ENCODE peak calls at places on chromosomes 1 and 21, in ten cellular contexts. B is spleen, P is transverse colon, J is Panc1, S is vagina, Z is GM23338, V is K562, M is stomach, L is suprapubic skin, Q is breast epithelium. E is an unnamed sample.

GRCh38 chr1:227607336-227607898 is 44.1 kb downstream of the ZNF678 start:
- DNase-seq in V (no peak), Q (no peak), Z (no peak), B (no peak), S (no peak), M (no peak), P (no peak), J (no peak), L (no peak), E (no peak)

GRCh38 chr1:7278827-7279752 is 492.0 kb upstream of the VAMP3 start:
- DNase-seq in B (no peak), L (peak), Z (no peak), M (no peak), P (no peak), S (peak), Q (no peak), V (no peak), J (no peak), E (no peak)

GRCh38 chr1:201214886-201215285 is 24.3 kb downstream of the IGFN1 start:
- DNase-seq in Q (no peak), V (no peak), J (no peak), P (no peak), L (peak), Z (no peak), S (no peak), M (peak), B (peak), E (no peak)

GRCh38 chr1:8021676-8022266 is 4.3 kb downstream of the ERRFI1 start:
- DNase-seq in P (no peak), J (no peak), S (no peak), M (no peak), B (no peak), V (no peak), Z (no peak), Q (no peak), L (no peak), E (no peak)

GRCh38 chr1:33532250-33532649 is 59.8 kb downstream of the ZSCAN20 start:
- DNase-seq in L (no peak), Z (no peak), B (no peak), J (no peak), V (no peak), M (no peak), P (no peak), S (no peak), Q (no peak), E (no peak)

GRCh38 chr1:193322218-193322617 is 135.8 kb upstream of the B3GALT2 start:
- DNase-seq in Z (peak), P (no peak), L (no peak), Q (no peak), J (no peak), V (no peak), S (no peak), M (no peak), B (no peak), E (peak)

GRCh38 chr1:42913426-42914091 is 45.1 kb downstream of the SLC2A1 start:
- DNase-seq in Q (no peak), M (peak), Z (peak), S (no peak), P (peak), V (peak), B (no peak), J (peak), L (no peak), E (peak)

GRCh38 chr21:36747815-36748381 is 49.0 kb downstream of the SIM2 start:
- DNase-seq in M (no peak), P (peak), S (no peak), Z (peak), B (peak), V (peak), Q (no peak), J (no peak), L (no peak), E (no peak)

GRCh38 chr1:35564037-35564883 is 6.7 kb downstream of the NCDN start:
- DNase-seq in J (no peak), P (peak), Q (peak), M (peak), V (peak), L (peak), S (no peak), B (peak), Z (peak), E (peak)

GRCh38 chr1:168803696-168804510 is 74.9 kb upstream of the DPT start:
- DNase-seq in P (peak), M (no peak), Q (no peak), V (no peak), B (no peak), L (no peak), Z (peak), J (no peak), S (no peak), E (no peak)

GRCh38 chr1:57844382-57844980 is 420.6 kb upstream of the DAB1 start:
- DNase-seq in Q (no peak), J (no peak), B (no peak), M (no peak), V (no peak), Z (no peak), S (no peak), L (no peak), P (no peak), E (no peak)

GRCh38 chr1:207944571-207944970 is 33.6 kb upstream of the CD34 start:
- DNase-seq in V (no peak), M (no peak), L (no peak), J (no peak), Z (no peak), Q (no peak), P (no peak), B (no peak), S (no peak), E (no peak)

GRCh38 chr1:7410156-7410555 is 360.9 kb upstream of the VAMP3 start:
- DNase-seq in M (no peak), V (no peak), J (no peak), Q (no peak), Z (no peak), S (peak), L (no peak), B (peak), P (no peak), E (no peak)

GRCh38 chr1:27993241-27993640 is 33.5 kb downstream of the XKR8 start:
- DNase-seq in B (no peak), M (no peak), S (no peak), Q (no peak), P (no peak), V (no peak), L (no peak), J (no peak), Z (no peak), E (no peak)

GRCh38 chr1:232038704-232039103 is 412.1 kb downstream of the DISC1 start:
- DNase-seq in J (no peak), B (no peak), Z (no peak), Q (no peak), S (no peak), V (no peak), M (no peak), L (no peak), P (no peak), E (no peak)

GRCh38 chr1:25952851-25953401 is 44.9 kb downstream of the PAFAH2 start:
- DNase-seq in Z (no peak), M (no peak), J (no peak), P (no peak), S (no peak), B (no peak), Q (no peak), L (no peak), V (no peak), E (no peak)

GRCh38 chr1:57911427-57911826 is 487.6 kb upstream of the DAB1 start:
- DNase-seq in L (no peak), J (no peak), B (no peak), V (no peak), Z (no peak), M (no peak), P (no peak), S (no peak), Q (no peak), E (no peak)

GRCh38 chr1:156510709-156511108 is 10.1 kb upstream of the MEF2D start:
- DNase-seq in J (no peak), L (peak), Q (peak), Z (no peak), M (peak), S (no peak), B (no peak), V (no peak), P (peak), E (no peak)

GRCh38 chr1:41355761-41356160 is 5.5 kb upstream of the FOXO6 start:
- DNase-seq in P (no peak), S (peak), J (no peak), M (no peak), Z (no peak), V (no peak), L (peak), Q (no peak), B (peak), E (no peak)

GRCh38 chr1:212979340-212980122 is 29.2 kb downstream of the VASH2 start:
- DNase-seq in L (no peak), Z (no peak), P (no peak), M (no peak), S (no peak), B (no peak), V (no peak), Q (no peak), J (no peak), E (no peak)

GRCh38 chr1:38027201-38028104 is 14.9 kb downstream of the UTP11 start:
- DNase-seq in S (no peak), M (no peak), B (no peak), L (no peak), V (no peak), Z (no peak), Q (peak), J (no peak), P (no peak), E (no peak)

GRCh38 chr1:199808110-199808870 is 219.2 kb upstream of the NR5A2 start:
- DNase-seq in M (no peak), Z (no peak), P (no peak), J (no peak), S (no peak), L (no peak), V (no peak), Q (no peak), B (no peak), E (no peak)

GRCh38 chr1:169368406-169368769 is 393 bp downstream of the BLZF1 start:
- DNase-seq in S (no peak), Z (peak), P (peak), L (no peak), Q (no peak), M (peak), J (no peak), B (peak), V (peak), E (no peak)

GRCh38 chr1:233654667-233655432 is 40.9 kb downstream of the KCNK1 start:
- DNase-seq in P (peak), S (no peak), V (no peak), L (no peak), J (no peak), B (no peak), M (peak), Z (no peak), Q (no peak), E (no peak)

GRCh38 chr1:2372551-2373490 is 18.5 kb downstream of the MORN1 start:
- DNase-seq in M (no peak), L (no peak), S (no peak), Z (no peak), V (no peak), P (peak), J (no peak), B (peak), Q (no peak), E (no peak)

GRCh38 chr21:41537356-41537755 is 29.4 kb upstream of the TMPRSS2 start:
- DNase-seq in Q (no peak), V (no peak), S (no peak), L (no peak), B (no peak), M (no peak), Z (no peak), P (no peak), J (no peak), E (no peak)

GRCh38 chr1:182993746-182994145 is 29.5 kb upstream of the LAMC1 start:
- DNase-seq in L (no peak), S (no peak), Z (no peak), B (no peak), J (no peak), Q (no peak), P (no peak), V (no peak), M (no peak), E (no peak)
- TF ChIP-seq POLR2AphosphoS5 in L (no peak), S (no peak), Z (no peak), B (no peak), J (no peak), Q (no peak), P (no peak), V (no peak), M (no peak), E (no peak)

GRCh38 chr21:26826801-26827200 is 18.4 kb downstream of the ADAMTS1 start:
- DNase-seq in L (no peak), V (no peak), J (no peak), S (no peak), P (no peak), M (no peak), Q (no peak), Z (no peak), B (no peak), E (no peak)
- H3K4me3 ChIP-seq in L (no peak), V (no peak), J (no peak), S (no peak), P (no peak), M (no peak), Q (no peak), Z (no peak), B (no peak), E (no peak)

DNA sequence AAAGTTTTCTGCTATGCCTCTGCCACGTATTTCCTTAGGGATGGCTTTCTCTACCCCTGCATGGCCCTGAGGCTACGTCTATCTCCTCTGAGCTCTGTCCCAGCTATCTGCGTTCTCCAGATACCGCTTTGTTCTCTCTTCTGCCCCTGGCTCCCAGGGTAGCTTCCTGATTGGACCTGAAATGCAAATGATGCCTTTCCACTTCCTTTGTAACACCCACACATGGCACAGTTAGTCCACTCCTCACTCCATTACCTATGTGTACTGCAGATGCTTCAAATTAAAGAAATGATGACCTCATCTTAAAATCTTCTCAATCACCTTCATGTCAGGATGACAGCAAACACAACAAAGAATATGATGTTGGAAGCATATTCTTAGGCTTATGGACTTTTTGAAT is 138.6 kb upstream of the POGK start:
- DNase-seq in M (no peak), J (no peak), V (peak), S (no peak), Z (no peak), Q (no peak), B (no peak), P (no peak), L (no peak), E (no peak)
- TF ChIP-seq POLR2AphosphoS5 in M (no peak), J (no peak), V (peak), S (no peak), Z (no peak), Q (no peak), B (no peak), P (no peak), L (no peak), E (no peak)

GRCh38 chr1:84360303-84360702 is 38.0 kb upstream of the DNASE2B start:
- DNase-seq in S (no peak), V (no peak), J (no peak), P (no peak), B (no peak), Q (no peak), M (no peak), Z (no peak), L (no peak), E (no peak)

GRCh38 chr1:84365225-84366221 is 32.8 kb upstream of the DNASE2B start:
- DNase-seq in Z (no peak), M (no peak), B (no peak), L (no peak), J (peak), P (peak), Q (no peak), V (peak), S (no peak), E (no peak)

GRCh38 chr1:84361796-84362195 is 36.5 kb upstream of the DNASE2B start:
- DNase-seq in V (no peak), Z (no peak), S (no peak), Q (no peak), J (no peak), B (no peak), L (no peak), P (peak), M (no peak), E (no peak)

GRCh38 chr1:84363622-84364021 is 34.7 kb upstream of the DNASE2B start:
- DNase-seq in Z (no peak), S (no peak), V (no peak), B (no peak), Q (no peak), J (no peak), M (no peak), P (no peak), L (no peak), E (no peak)

GRCh38 chr1:84363019-84363418 is 35.3 kb upstream of the DNASE2B start:
- DNase-seq in Z (no peak), M (no peak), P (no peak), Q (no peak), S (no peak), V (no peak), L (no peak), B (no peak), J (no peak), E (no peak)
- H3K4me3 ChIP-seq in Z (no peak), M (no peak), P (no peak), Q (no peak), S (no peak), V (no peak), L (no peak), B (no peak), J (no peak), E (no peak)

DNA sequence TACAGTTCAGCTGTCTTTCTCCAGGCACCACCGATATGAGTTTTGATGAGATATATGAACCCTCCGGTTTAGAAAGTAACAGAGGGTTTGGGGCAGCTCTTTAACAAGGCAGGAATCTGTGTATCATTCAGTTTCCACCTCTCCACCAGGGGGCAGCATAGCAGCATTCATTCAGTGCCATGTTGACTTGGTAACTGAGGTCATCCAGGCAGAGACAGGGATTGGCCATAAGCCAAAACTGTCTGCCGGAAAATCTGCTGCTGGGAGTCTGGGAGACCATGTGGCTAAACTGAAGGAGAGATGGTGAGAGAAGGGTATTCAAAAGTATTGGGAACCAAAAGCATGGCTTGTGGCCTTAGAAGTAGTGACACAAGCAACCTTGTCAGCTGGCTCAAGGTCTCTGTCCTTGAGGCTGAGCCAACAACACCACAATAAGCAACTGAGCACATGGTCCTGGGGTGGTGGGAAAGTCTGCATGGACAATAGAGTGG is 98.5 kb downstream of the LMX1A start:
- DNase-seq in S (no peak), Q (peak), Z (peak), J (peak), L (peak), V (peak), P (peak), B (no peak), M (peak), E (peak)
- TF ChIP-seq POLR2AphosphoS5 in S (peak), Q (no peak), Z (no peak), J (no peak), L (no peak), V (no peak), P (no peak), B (no peak), M (peak), E (no peak)

GRCh38 chr1:154952664-154953063 is 3.2 kb downstream of the PBXIP1 start:
- DNase-seq in L (no peak), M (no peak), Z (no peak), B (no peak), V (no peak), P (no peak), Q (no peak), S (no peak), J (no peak), E (no peak)
- H3K4me3 ChIP-seq in L (no peak), M (no peak), Z (no peak), B (no peak), V (no peak), P (no peak), Q (no peak), S (no peak), J (no peak), E (no peak)

DNA sequence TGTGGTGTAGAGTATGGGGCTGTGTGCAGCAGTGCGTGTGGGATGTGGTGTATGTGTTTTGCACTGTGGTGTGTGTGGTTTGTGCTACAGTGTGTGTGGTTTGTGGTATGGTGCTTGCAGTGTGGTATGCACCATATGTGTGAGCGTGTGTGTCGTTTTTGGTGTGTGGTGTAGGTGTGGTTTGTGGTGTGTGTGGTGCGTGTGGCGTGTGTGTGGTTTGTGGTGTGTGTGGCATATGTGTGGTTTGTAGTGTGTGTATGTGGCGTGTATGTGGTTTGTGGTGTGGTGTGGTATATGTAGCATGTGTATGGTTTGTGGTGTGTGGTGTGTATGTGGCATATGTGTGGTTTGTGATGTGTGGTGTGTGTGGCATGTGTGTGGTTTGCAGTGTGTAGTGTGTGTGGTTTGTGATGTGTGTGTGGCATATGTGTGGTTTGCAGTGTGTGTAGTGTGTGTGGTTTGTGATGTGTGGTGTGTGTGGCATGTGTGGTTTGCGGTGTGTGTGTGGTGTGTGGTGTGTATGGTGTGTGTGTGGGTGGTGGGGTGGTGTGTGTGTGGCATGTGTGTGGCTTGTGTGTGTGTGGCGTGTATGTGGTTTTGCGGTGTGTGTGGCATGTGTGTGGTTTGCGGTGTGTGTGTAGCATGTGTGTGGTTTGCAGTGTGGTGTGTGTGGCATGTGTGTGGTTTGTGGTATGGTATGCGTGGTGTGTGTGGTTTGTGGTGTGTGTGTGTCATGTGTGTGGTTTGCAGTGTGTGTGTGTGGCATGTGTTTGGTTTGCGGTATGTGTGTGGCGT is 53.5 kb upstream of the TRAPPC10 start:
- DNase-seq in M (no peak), J (no peak), Z (no peak), S (no peak), B (no peak), Q (no peak), P (no peak), V (no peak), L (no peak), E (no peak)
- TF ChIP-seq POLR2AphosphoS5 in M (no peak), J (no peak), Z (no peak), S (no peak), B (no peak), Q (no peak), P (no peak), V (no peak), L (no peak), E (no peak)

E was measured in SK-N-MC.